ENCODE peak calls at places on chromosome 20, in four cellular contexts. Z, A, X and U are unnamed samples.
A peak's percentile ranks its signal among the peaks of the same experiment; 100 is the strongest.

GRCh38 chr20:22232923-22233322 is 351.4 kb downstream of the FOXA2 start:
- DNase-seq in Z (no peak), A (no peak), X (no peak), U (no peak)

GRCh38 chr20:36481380-36482043 is 59.8 kb upstream of the MYL9 start:
- DNase-seq in Z (no peak), A (no peak), X (no peak), U (no peak)

GRCh38 chr20:57408131-57408530 is 16.9 kb downstream of the RBM38 start:
- DNase-seq in Z (peak; percentile 38), A (no peak), X (no peak), U (no peak)

GRCh38 chr20:49957487-49957938 is 21.3 kb downstream of the RNF114 start:
- DNase-seq in Z (no peak), A (no peak), X (no peak), U (no peak)

GRCh38 chr20:20289331-20289730 is 78.6 kb upstream of the INSM1 start:
- DNase-seq in Z (no peak), A (no peak), X (no peak), U (no peak)

GRCh38 chr20:11921326-11921725 is 3.6 kb downstream of the BTBD3 start:
- DNase-seq in Z (no peak), A (no peak), X (peak; percentile 22), U (no peak)

GRCh38 chr20:63538204-63539091 is 1.3 kb upstream of the PTK6 start:
- DNase-seq in Z (no peak), A (no peak), X (peak; percentile 54), U (no peak)

GRCh38 chr20:32411955-32412706 is 54.0 kb downstream of the ASXL1 start:
- DNase-seq in Z (no peak), A (no peak), X (no peak), U (no peak)

GRCh38 chr20:58584881-58585752 is 66.0 kb upstream of the STX16 start:
- DNase-seq in Z (no peak), A (no peak), X (no peak), U (no peak)